ENCODE peak calls at places on chromosome 15, in nine cellular contexts. D, T, Q, H, Y, N, P, Z and V are unnamed samples.

GRCh38 chr15:70383856-70384255 is 286.1 kb upstream of the TLE3 start:
- DNase-seq in P (no peak), Z (no peak), D (no peak), T (no peak), Y (no peak), H (no peak), Q (no peak), N (no peak), V (no peak)

GRCh38 chr15:90884719-90885431 is 571 bp downstream of the FES start:
- DNase-seq in Q (no peak), P (no peak), Y (no peak), N (no peak), H (no peak), T (no peak), Z (no peak), D (no peak), V (no peak)

GRCh38 chr15:89662893-89663673 is 7.8 kb upstream of the KIF7 start:
- DNase-seq in Q (peak), T (peak), H (peak), Z (peak), N (peak), D (peak), Y (peak), P (peak), V (peak)

GRCh38 chr15:27774638-27775037 is 324.5 kb downstream of the OCA2 start:
- DNase-seq in Y (no peak), N (no peak), P (no peak), D (no peak), Q (no peak), T (no peak), H (no peak), Z (no peak), V (no peak)

GRCh38 chr15:101522091-101522490 is 32.6 kb upstream of the PCSK6 start:
- DNase-seq in D (no peak), P (no peak), Z (no peak), N (no peak), Y (no peak), T (no peak), Q (no peak), H (no peak), V (no peak)

GRCh38 chr15:34987623-34987981 is 485 bp downstream of the ZNF770 start:
- DNase-seq in Z (no peak), T (no peak), N (no peak), H (no peak), D (no peak), Q (no peak), Y (no peak), P (no peak), V (no peak)

GRCh38 chr15:76787273-76787672 is 117.9 kb downstream of the SCAPER start:
- DNase-seq in Y (no peak), Z (no peak), D (no peak), Q (no peak), H (no peak), P (no peak), N (no peak), T (no peak), V (no peak)

GRCh38 chr15:77537006-77537405 is 95.7 kb downstream of the LINGO1 start:
- DNase-seq in Q (no peak), Y (no peak), P (no peak), N (no peak), D (no peak), Z (no peak), H (no peak), T (no peak), V (no peak)

GRCh38 chr15:25844981-25845680 is 18.0 kb downstream of the ATP10A start:
- DNase-seq in H (no peak), Z (no peak), D (no peak), Q (no peak), Y (no peak), P (no peak), T (no peak), N (no peak), V (no peak)

GRCh38 chr15:28051920-28052633 is 47.0 kb downstream of the OCA2 start:
- DNase-seq in T (no peak), Z (no peak), N (no peak), P (no peak), Y (no peak), D (no peak), H (no peak), Q (no peak), V (no peak)

GRCh38 chr15:70100495-70101331 is 3.0 kb upstream of the TLE3 start:
- DNase-seq in Y (no peak), N (peak), P (peak), Q (no peak), T (no peak), D (peak), Z (peak), H (no peak), V (no peak)

GRCh38 chr15:52804526-52805081 is 14.5 kb upstream of the ONECUT1 start:
- DNase-seq in D (no peak), H (no peak), T (no peak), Q (no peak), Z (no peak), P (no peak), N (no peak), Y (no peak), V (no peak)

GRCh38 chr15:47517737-47518136 is 199.6 kb upstream of the SEMA6D start:
- DNase-seq in Z (peak), H (peak), N (peak), Q (no peak), P (peak), D (peak), T (peak), Y (no peak), V (no peak)

GRCh38 chr15:39666671-39667070 is 85.8 kb downstream of the THBS1 start:
- DNase-seq in Y (peak), T (peak), D (peak), Q (no peak), N (peak), P (peak), Z (peak), H (no peak), V (no peak)

GRCh38 chr15:68769702-68770101 is 51.0 kb downstream of the ANP32A start:
- DNase-seq in Z (no peak), P (no peak), N (no peak), D (no peak), Y (no peak), T (no peak), H (no peak), Q (no peak), V (no peak)

GRCh38 chr15:92524161-92524560 is 130.5 kb downstream of the ST8SIA2 start:
- DNase-seq in P (no peak), Y (no peak), N (no peak), D (no peak), Z (no peak), Q (no peak), H (no peak), T (no peak), V (no peak)

GRCh38 chr15:22902578-22902977 is 64.1 kb downstream of the NIPA2 start:
- DNase-seq in H (no peak), N (no peak), D (no peak), Y (no peak), Z (no peak), T (no peak), P (no peak), Q (no peak), V (no peak)

GRCh38 chr15:84857418-84858004 is 27.0 kb upstream of the SLC28A1 start:
- DNase-seq in T (no peak), H (no peak), D (no peak), N (no peak), Z (no peak), P (no peak), Q (no peak), Y (no peak), V (no peak)

GRCh38 chr15:92116320-92116719 is 262.8 kb downstream of the SLCO3A1 start:
- DNase-seq in H (no peak), T (no peak), P (no peak), N (no peak), Y (no peak), D (no peak), Q (no peak), Z (no peak), V (no peak)

DNA sequence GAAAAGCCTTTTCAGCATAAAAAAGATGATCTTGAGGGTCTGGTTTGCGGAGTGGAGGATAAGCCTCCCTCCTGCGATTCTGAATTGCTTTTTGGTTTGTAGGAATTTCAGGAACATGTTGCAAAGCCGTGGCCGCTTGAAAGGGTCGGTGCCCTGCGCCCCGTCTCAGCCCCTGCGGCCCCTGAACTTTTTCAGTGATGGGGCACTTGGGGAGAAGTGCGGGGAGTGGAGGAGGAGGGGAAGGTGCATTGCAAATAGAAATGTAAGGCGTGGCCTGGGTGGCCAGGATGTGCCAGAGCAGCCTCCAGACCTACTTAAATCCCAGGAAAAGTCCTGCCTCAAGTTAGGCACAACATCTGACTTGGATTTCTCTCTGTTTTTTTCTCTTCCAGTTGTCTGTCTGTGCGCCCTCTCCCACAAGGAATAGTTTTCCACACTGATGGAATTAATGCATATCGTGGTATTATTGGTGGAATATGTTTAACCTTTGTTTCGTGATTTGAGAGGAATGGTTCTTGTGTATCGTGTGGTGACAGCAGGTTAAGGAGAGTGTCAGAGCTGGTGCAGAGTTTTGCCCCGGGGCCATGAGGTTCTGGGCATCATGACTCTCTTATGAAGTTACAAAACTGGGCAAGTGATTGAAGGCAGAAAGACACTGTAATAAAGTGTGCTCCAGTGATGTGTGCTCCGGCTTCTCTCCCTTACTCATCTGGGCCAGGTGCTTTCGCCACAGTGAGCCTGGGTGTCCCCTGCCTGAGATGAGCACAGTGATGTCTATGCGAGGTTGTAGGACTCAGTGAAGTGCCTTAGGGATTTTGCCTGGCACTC is 153.8 kb downstream of the PGPEP1L start:
- DNase-seq in H (no peak), Z (no peak), P (peak), Y (no peak), T (peak), Q (no peak), N (no peak), D (peak), V (no peak)
- H3K4me3 ChIP-seq in H (no peak), Z (no peak), P (peak), Y (peak), T (peak), Q (peak), N (peak), D (peak), V (peak)

DNA sequence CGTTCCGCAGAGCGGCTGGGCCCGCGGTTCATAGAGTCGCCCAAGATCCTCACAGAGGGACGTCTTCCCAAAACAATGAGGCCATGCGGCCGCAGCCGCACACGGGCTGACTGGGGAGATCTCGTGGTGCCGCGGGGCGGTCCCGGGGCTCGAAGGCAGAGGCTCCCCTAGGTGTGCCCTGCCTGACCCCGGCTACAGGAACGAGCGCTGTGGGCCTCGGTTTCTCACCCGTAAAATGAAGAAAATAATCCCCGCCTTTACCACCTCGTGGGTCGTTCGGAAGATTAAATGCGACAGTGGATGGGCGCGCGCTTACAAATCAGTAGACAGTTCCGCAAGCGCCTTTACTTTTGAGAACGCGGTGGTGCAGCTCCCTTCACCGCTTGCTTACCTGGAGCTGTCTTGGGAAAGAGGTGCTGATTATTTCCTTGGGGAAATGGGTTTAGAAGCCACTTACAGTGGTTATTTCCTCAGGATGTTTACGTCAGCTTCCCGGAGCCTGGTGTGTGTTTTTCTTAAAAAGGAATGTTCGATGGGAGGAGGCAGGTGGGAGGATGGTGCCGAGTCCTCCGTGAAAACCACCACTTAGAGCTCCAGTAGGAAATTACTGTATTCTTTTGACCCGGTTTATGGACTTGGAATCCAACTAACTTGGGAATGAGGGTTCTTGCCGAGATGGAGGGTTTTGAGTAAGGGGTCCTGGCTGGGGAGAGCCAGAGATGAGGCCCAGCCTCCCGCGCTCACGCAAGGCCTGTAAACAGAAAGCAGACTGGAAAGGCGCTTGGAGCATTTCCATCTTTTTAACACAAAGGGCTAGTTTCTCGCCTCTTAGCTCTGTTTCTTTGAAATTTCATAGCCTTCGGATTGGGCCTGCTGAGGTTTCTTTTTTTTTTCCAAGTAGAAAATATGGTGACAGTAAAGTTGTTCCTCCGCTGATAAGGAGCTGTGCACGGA is 2.0 kb upstream of the MEX3B start:
- DNase-seq in Y (no peak), H (peak), T (peak), Q (peak), D (peak), Z (peak), P (peak), N (peak), V (no peak)
- TF ChIP-seq CTCF in Y (no peak), H (no peak), T (no peak), Q (no peak), D (no peak), Z (no peak), P (no peak), N (no peak), V (no peak)

DNA sequence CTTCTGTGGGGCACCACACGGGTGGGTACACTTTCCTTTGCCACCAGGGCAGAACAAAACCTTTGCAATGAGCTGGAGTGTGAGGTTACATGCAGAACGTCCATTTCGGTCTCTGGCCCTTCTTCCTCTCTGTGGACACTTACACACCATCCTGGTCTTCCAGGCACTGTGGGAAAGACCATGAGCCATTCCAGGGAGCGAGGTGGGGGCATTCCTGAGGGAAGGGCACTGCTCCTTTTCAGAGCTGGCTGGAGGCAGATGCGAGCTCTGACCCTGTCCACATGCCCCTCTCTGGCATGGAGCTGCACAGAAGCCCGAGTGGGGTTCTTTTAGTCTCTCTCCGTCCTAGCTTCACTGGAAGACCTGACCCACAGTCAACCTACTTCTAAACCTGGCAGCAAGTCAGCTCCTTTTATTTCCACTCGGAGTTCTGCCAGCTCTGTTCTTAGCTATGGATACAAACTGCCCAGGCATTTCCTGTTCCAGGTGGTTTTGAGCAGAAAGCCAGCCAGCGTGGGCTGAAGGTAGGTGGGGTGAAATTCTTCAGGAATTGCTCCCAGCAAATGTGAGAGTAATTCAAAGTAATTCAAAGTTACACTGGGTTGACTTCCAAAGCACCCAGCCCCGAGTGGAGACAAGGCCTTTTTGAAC is 281.4 kb downstream of the ADAMTS17 start:
- DNase-seq in H (no peak), T (peak), Q (peak), Y (peak), N (peak), D (peak), Z (peak), P (peak), V (no peak)
- H3K4me3 ChIP-seq in H (no peak), T (no peak), Q (no peak), Y (no peak), N (no peak), D (no peak), Z (no peak), P (no peak), V (no peak)

GRCh38 chr15:79431636-79432344 is at the start of gene MINAR1:
- DNase-seq in P (peak), Z (peak), Y (no peak), H (no peak), N (peak), Q (no peak), T (peak), D (peak), V (no peak)
- TF ChIP-seq CTCF in P (peak), Z (peak), Y (peak), H (no peak), N (peak), Q (no peak), T (no peak), D (peak), V (no peak)

GRCh38 chr15:51356983-51357382 is 15.5 kb downstream of the GLDN start:
- DNase-seq in D (no peak), Q (no peak), Z (no peak), P (no peak), H (no peak), T (no peak), N (no peak), Y (no peak), V (no peak)
- H3K4me3 ChIP-seq in D (no peak), Q (no peak), Z (no peak), P (no peak), H (no peak), T (no peak), N (no peak), Y (no peak), V (no peak)

DNA sequence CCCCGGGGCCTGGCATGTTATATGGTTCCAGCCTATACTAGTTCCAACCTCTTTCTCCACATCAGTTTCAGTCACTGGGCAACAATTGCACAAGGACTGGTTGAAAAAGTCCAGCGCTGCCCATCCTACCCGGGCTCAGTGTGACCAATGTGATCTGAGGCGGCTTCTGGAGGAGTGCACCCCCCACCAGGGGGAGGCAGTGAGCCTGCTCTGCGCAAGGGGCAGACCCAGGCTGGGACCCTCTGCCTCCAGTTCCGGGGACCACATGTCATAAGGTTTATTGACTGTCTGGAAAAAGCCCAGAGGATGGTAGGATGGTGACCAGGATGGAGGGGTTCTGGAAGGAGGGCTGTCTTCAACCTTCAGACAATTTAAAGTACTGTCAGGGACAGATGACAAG is 25.6 kb upstream of the NR2E3 start:
- DNase-seq in Y (no peak), Z (no peak), Q (no peak), P (no peak), N (no peak), D (no peak), H (no peak), T (no peak), V (no peak)
- TF ChIP-seq CTCF in Y (peak), Z (peak), Q (peak), P (peak), N (peak), D (peak), H (no peak), T (peak), V (peak)